ENCODE peak calls at places on chromosomes 12 and 14, in eight cellular contexts. One of them, this sample, is unnamed.

GRCh38 chr14:38481939-38482678 is 226.2 kb upstream of the CLEC14A start:
- DNase-seq in right lobe of liver: no peak
- DNase-seq in mucosa of descending colon: no peak
- DNase-seq in heart left ventricle: no peak
- DNase-seq in tibial nerve: no peak
- DNase-seq in heart right ventricle: no peak
- DNase-seq in IMR-90: peak; percentile 70
- DNase-seq in CD8-positive, alpha-beta T cell: no peak
- DNase-seq in this sample: peak; percentile 93

GRCh38 chr14:100528962-100529560 is 58.2 kb downstream of the BEGAIN start:
- DNase-seq in heart right ventricle: peak; percentile 2
- DNase-seq in CD8-positive, alpha-beta T cell: no peak
- DNase-seq in tibial nerve: no peak
- DNase-seq in IMR-90: no peak
- DNase-seq in mucosa of descending colon: no peak
- DNase-seq in right lobe of liver: no peak
- DNase-seq in heart left ventricle: no peak
- DNase-seq in this sample: no peak

GRCh38 chr12:63882844-63883243 is 38.3 kb downstream of the SRGAP1 start:
- DNase-seq in tibial nerve: no peak
- DNase-seq in CD8-positive, alpha-beta T cell: no peak
- DNase-seq in heart right ventricle: peak; percentile 17
- DNase-seq in mucosa of descending colon: no peak
- DNase-seq in right lobe of liver: no peak
- DNase-seq in IMR-90: peak; percentile 59
- DNase-seq in heart left ventricle: peak; percentile 23
- DNase-seq in this sample: peak; percentile 61

GRCh38 chr14:27387458-27387857 is 789.6 kb upstream of the NOVA1 start:
- DNase-seq in heart left ventricle: no peak
- DNase-seq in mucosa of descending colon: no peak
- DNase-seq in heart right ventricle: no peak
- DNase-seq in right lobe of liver: no peak
- DNase-seq in CD8-positive, alpha-beta T cell: no peak
- DNase-seq in IMR-90: no peak
- DNase-seq in tibial nerve: no peak
- DNase-seq in this sample: no peak

GRCh38 chr12:108649126-108649525 is 15.4 kb upstream of the SELPLG start:
- DNase-seq in tibial nerve: no peak
- DNase-seq in mucosa of descending colon: no peak
- DNase-seq in right lobe of liver: no peak
- DNase-seq in CD8-positive, alpha-beta T cell: no peak
- DNase-seq in heart right ventricle: no peak
- DNase-seq in heart left ventricle: no peak
- DNase-seq in IMR-90: peak; percentile 75
- DNase-seq in this sample: no peak

GRCh38 chr12:53726342-53726741 is 910 bp downstream of the CALCOCO1 start:
- DNase-seq in tibial nerve: no peak
- DNase-seq in heart left ventricle: no peak
- DNase-seq in mucosa of descending colon: no peak
- DNase-seq in right lobe of liver: no peak
- DNase-seq in IMR-90: no peak
- DNase-seq in CD8-positive, alpha-beta T cell: no peak
- DNase-seq in heart right ventricle: no peak
- DNase-seq in this sample: no peak

GRCh38 chr12:131213896-131214442 is 260.3 kb downstream of the ADGRD1 start:
- DNase-seq in tibial nerve: no peak
- DNase-seq in CD8-positive, alpha-beta T cell: no peak
- DNase-seq in IMR-90: no peak
- DNase-seq in heart left ventricle: no peak
- DNase-seq in right lobe of liver: no peak
- DNase-seq in heart right ventricle: no peak
- DNase-seq in mucosa of descending colon: no peak
- DNase-seq in this sample: no peak

GRCh38 chr12:107404981-107405380 is 280.6 kb upstream of the PWP1 start:
- DNase-seq in heart left ventricle: no peak
- DNase-seq in IMR-90: peak; percentile 36
- DNase-seq in mucosa of descending colon: no peak
- DNase-seq in tibial nerve: no peak
- DNase-seq in right lobe of liver: no peak
- DNase-seq in heart right ventricle: no peak
- DNase-seq in CD8-positive, alpha-beta T cell: no peak
- DNase-seq in this sample: peak; percentile 33

GRCh38 chr12:78914859-78915331 is 50.3 kb downstream of the SYT1 start:
- DNase-seq in IMR-90: no peak
- DNase-seq in CD8-positive, alpha-beta T cell: no peak
- DNase-seq in mucosa of descending colon: no peak
- DNase-seq in tibial nerve: no peak
- DNase-seq in heart left ventricle: no peak
- DNase-seq in heart right ventricle: no peak
- DNase-seq in right lobe of liver: no peak
- DNase-seq in this sample: no peak

GRCh38 chr14:105139212-105139825 is 29.3 kb downstream of the JAG2 start:
- DNase-seq in CD8-positive, alpha-beta T cell: no peak
- DNase-seq in heart left ventricle: no peak
- DNase-seq in tibial nerve: no peak
- DNase-seq in heart right ventricle: no peak
- DNase-seq in IMR-90: no peak
- DNase-seq in right lobe of liver: peak; percentile 24
- DNase-seq in mucosa of descending colon: peak; percentile 29
- DNase-seq in this sample: no peak

GRCh38 chr12:116880213-116880816 is 926 bp downstream of the HRK start:
- DNase-seq in right lobe of liver: no peak
- DNase-seq in mucosa of descending colon: no peak
- DNase-seq in CD8-positive, alpha-beta T cell: no peak
- DNase-seq in tibial nerve: no peak
- DNase-seq in IMR-90: no peak
- DNase-seq in heart left ventricle: no peak
- DNase-seq in heart right ventricle: no peak
- DNase-seq in this sample: no peak

GRCh38 chr14:55705651-55706340 is 125.8 kb downstream of the KTN1 start:
- DNase-seq in tibial nerve: no peak
- DNase-seq in heart right ventricle: no peak
- DNase-seq in IMR-90: no peak
- DNase-seq in right lobe of liver: no peak
- DNase-seq in CD8-positive, alpha-beta T cell: no peak
- DNase-seq in heart left ventricle: no peak
- DNase-seq in mucosa of descending colon: no peak
- DNase-seq in this sample: peak; percentile 11

GRCh38 chr14:30521899-30522736 is 36.8 kb upstream of the G2E3 start:
- DNase-seq in CD8-positive, alpha-beta T cell: no peak
- DNase-seq in IMR-90: peak; percentile 51
- DNase-seq in heart left ventricle: no peak
- DNase-seq in tibial nerve: no peak
- DNase-seq in heart right ventricle: no peak
- DNase-seq in right lobe of liver: no peak
- DNase-seq in mucosa of descending colon: no peak
- DNase-seq in this sample: no peak

GRCh38 chr12:47307680-47308399 is 228.1 kb upstream of the AMIGO2 start:
- DNase-seq in mucosa of descending colon: no peak
- DNase-seq in tibial nerve: no peak
- DNase-seq in CD8-positive, alpha-beta T cell: peak; percentile 61
- DNase-seq in IMR-90: peak; percentile 73
- DNase-seq in heart right ventricle: no peak
- DNase-seq in right lobe of liver: no peak
- DNase-seq in heart left ventricle: no peak
- DNase-seq in this sample: peak; percentile 53
- TF ChIP-seq CTCF in mucosa of descending colon: no peak
- TF ChIP-seq CTCF in tibial nerve: peak; percentile 11
- TF ChIP-seq CTCF in CD8-positive, alpha-beta T cell: peak; percentile 60
- TF ChIP-seq CTCF in IMR-90: peak; percentile 80
- TF ChIP-seq CTCF in heart right ventricle: peak; percentile 42
- TF ChIP-seq CTCF in right lobe of liver: peak; percentile 62
- TF ChIP-seq CTCF in heart left ventricle: peak; percentile 58
- TF ChIP-seq CTCF in this sample: peak; percentile 64

GRCh38 chr14:71666579-71667145 is 265.6 kb upstream of the RGS6 start:
- DNase-seq in mucosa of descending colon: no peak
- DNase-seq in IMR-90: no peak
- DNase-seq in right lobe of liver: no peak
- DNase-seq in tibial nerve: no peak
- DNase-seq in CD8-positive, alpha-beta T cell: no peak
- DNase-seq in heart right ventricle: no peak
- DNase-seq in heart left ventricle: no peak
- DNase-seq in this sample: no peak

GRCh38 chr14:71665157-71665556 is 267.1 kb upstream of the RGS6 start:
- DNase-seq in tibial nerve: no peak
- DNase-seq in right lobe of liver: no peak
- DNase-seq in heart right ventricle: no peak
- DNase-seq in heart left ventricle: no peak
- DNase-seq in CD8-positive, alpha-beta T cell: no peak
- DNase-seq in IMR-90: peak; percentile 89
- DNase-seq in mucosa of descending colon: no peak
- DNase-seq in this sample: no peak

GRCh38 chr14:71668942-71669341 is 263.3 kb upstream of the RGS6 start:
- DNase-seq in CD8-positive, alpha-beta T cell: no peak
- DNase-seq in heart right ventricle: no peak
- DNase-seq in right lobe of liver: no peak
- DNase-seq in heart left ventricle: no peak
- DNase-seq in tibial nerve: no peak
- DNase-seq in mucosa of descending colon: no peak
- DNase-seq in IMR-90: no peak
- DNase-seq in this sample: no peak

GRCh38 chr14:71665781-71666180 is 266.4 kb upstream of the RGS6 start:
- DNase-seq in heart right ventricle: no peak
- DNase-seq in tibial nerve: no peak
- DNase-seq in mucosa of descending colon: no peak
- DNase-seq in IMR-90: no peak
- DNase-seq in CD8-positive, alpha-beta T cell: no peak
- DNase-seq in right lobe of liver: no peak
- DNase-seq in heart left ventricle: no peak
- DNase-seq in this sample: no peak

DNA sequence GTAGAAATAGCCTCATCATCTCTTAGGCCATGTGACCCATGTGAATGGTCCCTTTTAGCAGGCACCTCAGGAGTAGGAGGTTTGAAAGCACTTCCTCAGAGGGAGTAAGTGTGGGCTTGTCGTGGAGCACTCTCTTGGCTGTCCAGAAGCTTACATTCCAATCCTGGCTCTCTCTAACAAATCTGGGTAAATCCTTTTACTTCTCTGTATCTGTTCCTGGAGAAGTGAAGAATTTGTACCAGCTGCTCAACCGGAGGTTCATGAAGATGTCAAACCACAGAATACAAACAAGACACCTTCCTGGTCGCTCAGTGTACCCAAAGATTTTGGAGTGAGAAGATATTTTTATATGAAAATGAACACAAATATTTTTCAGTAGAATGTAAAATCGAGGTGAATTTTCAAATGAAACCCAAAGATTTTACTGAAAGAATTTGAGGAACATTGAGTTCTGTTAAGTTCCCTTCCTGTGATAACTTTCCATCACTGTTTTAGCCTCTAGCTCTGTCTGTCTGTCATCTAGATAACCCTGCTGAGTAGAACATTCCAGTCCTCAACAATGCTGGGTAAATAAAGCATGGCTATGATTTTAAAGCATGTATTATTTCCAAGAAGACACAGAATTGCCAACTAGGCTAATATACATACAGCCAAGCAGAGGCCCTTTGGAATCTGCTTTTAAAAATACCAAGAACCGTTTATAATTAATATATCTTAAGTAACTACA is 263.9 kb upstream of the RGS6 start:
- DNase-seq in mucosa of descending colon: no peak
- DNase-seq in tibial nerve: no peak
- DNase-seq in CD8-positive, alpha-beta T cell: no peak
- DNase-seq in right lobe of liver: no peak
- DNase-seq in heart right ventricle: no peak
- DNase-seq in IMR-90: peak; percentile 47
- DNase-seq in heart left ventricle: no peak
- DNase-seq in this sample: no peak
- H3K9me3 ChIP-seq in mucosa of descending colon: no peaks in the 10 kb centered on the region
- H3K9me3 ChIP-seq in tibial nerve: no peaks in the 10 kb centered on the region
- H3K9me3 ChIP-seq in CD8-positive, alpha-beta T cell: no peaks in the 10 kb centered on the region
- H3K9me3 ChIP-seq in right lobe of liver: no peaks in the 10 kb centered on the region
- H3K9me3 ChIP-seq in heart right ventricle: no peaks in the 10 kb centered on the region
- H3K9me3 ChIP-seq in IMR-90: no peaks in the 10 kb centered on the region
- H3K9me3 ChIP-seq in heart left ventricle: no peaks in the 10 kb centered on the region
- H3K9me3 ChIP-seq in this sample: no peaks in the 10 kb centered on the region

GRCh38 chr12:17928708-17929366 is 161.2 kb downstream of the RERGL start:
- DNase-seq in tibial nerve: no peak
- DNase-seq in CD8-positive, alpha-beta T cell: no peak
- DNase-seq in mucosa of descending colon: no peak
- DNase-seq in heart right ventricle: no peak
- DNase-seq in heart left ventricle: no peak
- DNase-seq in right lobe of liver: no peak
- DNase-seq in IMR-90: peak; percentile 13
- DNase-seq in this sample: no peak
- TF ChIP-seq CTCF in tibial nerve: no peak
- TF ChIP-seq CTCF in CD8-positive, alpha-beta T cell: no peak
- TF ChIP-seq CTCF in mucosa of descending colon: no peak
- TF ChIP-seq CTCF in heart right ventricle: no peak
- TF ChIP-seq CTCF in heart left ventricle: no peak
- TF ChIP-seq CTCF in right lobe of liver: no peak
- TF ChIP-seq CTCF in IMR-90: no peak
- TF ChIP-seq CTCF in this sample: no peak

DNA sequence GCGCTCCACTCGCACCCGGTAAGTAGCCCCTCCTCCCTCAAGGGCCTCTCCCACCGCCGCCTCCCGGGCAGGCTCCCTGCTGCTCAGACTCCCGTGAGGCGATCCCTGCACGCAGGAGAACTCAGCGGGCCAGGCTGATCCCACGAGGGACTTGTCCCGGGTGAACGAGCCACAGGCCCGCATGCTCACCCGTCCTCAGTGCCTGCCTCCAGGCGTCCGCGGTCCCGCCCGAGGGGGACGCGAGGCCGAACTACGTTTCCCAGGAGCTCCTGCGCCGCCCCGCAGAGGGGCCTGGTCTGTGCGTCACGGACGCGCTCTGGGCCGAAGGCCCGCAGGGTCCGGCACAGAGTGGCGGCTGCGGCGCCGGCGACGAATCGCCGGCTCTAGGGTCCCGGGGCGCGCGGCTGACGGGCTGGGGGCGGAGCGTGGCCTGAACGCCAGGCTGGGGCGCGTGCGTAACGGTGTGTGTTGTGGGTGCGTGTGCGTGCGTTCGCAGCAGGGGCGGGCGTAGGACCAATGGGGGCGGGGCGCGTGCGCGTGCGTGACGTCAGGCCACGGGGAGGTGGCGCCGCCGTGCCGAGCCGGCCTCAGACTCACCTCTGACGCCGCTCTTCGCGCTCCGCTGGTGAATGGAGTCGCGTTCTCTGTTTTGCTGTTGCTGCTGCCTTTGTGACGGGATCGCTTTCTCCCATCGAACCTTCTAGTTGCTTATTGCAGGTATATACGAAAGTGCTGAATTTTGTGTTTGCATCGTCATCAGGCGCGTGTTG is at the start of the genes ZNF10 and ZNF891:
- DNase-seq in right lobe of liver: peak; percentile 98
- DNase-seq in CD8-positive, alpha-beta T cell: peak; percentile 97
- DNase-seq in heart right ventricle: peak; percentile 95
- DNase-seq in tibial nerve: peak; percentile 91
- DNase-seq in IMR-90: peak; percentile 96
- DNase-seq in heart left ventricle: peak; percentile 97
- DNase-seq in mucosa of descending colon: peak; percentile 97
- DNase-seq in this sample: peak; percentile 96
- H3K9me3 ChIP-seq in right lobe of liver: peaks cover 13% of the 10 kb centered on the region
- H3K9me3 ChIP-seq in CD8-positive, alpha-beta T cell: peaks cover 21% of the 10 kb centered on the region
- H3K9me3 ChIP-seq in heart right ventricle: peaks cover 3% of the 10 kb centered on the region
- H3K9me3 ChIP-seq in tibial nerve: peaks cover 12% of the 10 kb centered on the region
- H3K9me3 ChIP-seq in IMR-90: peaks cover 39% of the 10 kb centered on the region
- H3K9me3 ChIP-seq in heart left ventricle: peaks cover 28% of the 10 kb centered on the region
- H3K9me3 ChIP-seq in mucosa of descending colon: peaks cover 74% of the 10 kb centered on the region
- H3K9me3 ChIP-seq in this sample: no peaks in the 10 kb centered on the region